ENCODE peak calls at places on chromosome 1, in seven cellular contexts. One of them, this sample, is unnamed.

GRCh38 chr1:203625623-203626189 is 926 bp upstream of the ATP2B4 start:
- DNase-seq in HCT116: no peak
- DNase-seq in GM23338: no peak
- DNase-seq in mucosa of descending colon: peak
- DNase-seq in HFFc6: no peak
- DNase-seq in BE2C: no peak
- DNase-seq in HFF-Myc: no peak
- DNase-seq in this sample: no peak

GRCh38 chr1:63537940-63538339 is 14.6 kb downstream of the EFCAB7 start:
- DNase-seq in HFFc6: no peak
- DNase-seq in HCT116: no peak
- DNase-seq in GM23338: peak
- DNase-seq in BE2C: no peak
- DNase-seq in mucosa of descending colon: no peak
- DNase-seq in HFF-Myc: no peak
- DNase-seq in this sample: no peak

GRCh38 chr1:56798053-56798471 is 21.1 kb downstream of the FYB2 start:
- DNase-seq in HCT116: no peak
- DNase-seq in HFF-Myc: no peak
- DNase-seq in GM23338: peak
- DNase-seq in HFFc6: peak
- DNase-seq in mucosa of descending colon: no peak
- DNase-seq in BE2C: no peak
- DNase-seq in this sample: no peak

GRCh38 chr1:110455151-110455550 is 4.2 kb downstream of the PROK1 start:
- DNase-seq in HFF-Myc: no peak
- DNase-seq in HCT116: no peak
- DNase-seq in GM23338: peak
- DNase-seq in mucosa of descending colon: no peak
- DNase-seq in HFFc6: no peak
- DNase-seq in BE2C: no peak
- DNase-seq in this sample: no peak

GRCh38 chr1:182301467-182302198 is 90.0 kb downstream of the GLUL start:
- DNase-seq in BE2C: no peak
- DNase-seq in HFFc6: peak
- DNase-seq in HCT116: peak
- DNase-seq in HFF-Myc: no peak
- DNase-seq in mucosa of descending colon: peak
- DNase-seq in GM23338: peak
- DNase-seq in this sample: no peak

GRCh38 chr1:205271277-205271676 is 43.5 kb downstream of the TMCC2 start:
- DNase-seq in BE2C: no peak
- DNase-seq in HFF-Myc: no peak
- DNase-seq in HFFc6: no peak
- DNase-seq in GM23338: no peak
- DNase-seq in mucosa of descending colon: no peak
- DNase-seq in HCT116: no peak
- DNase-seq in this sample: no peak

GRCh38 chr1:205243355-205244191 is 15.8 kb downstream of the TMCC2 start:
- DNase-seq in HFFc6: no peak
- DNase-seq in GM23338: no peak
- DNase-seq in BE2C: no peak
- DNase-seq in HCT116: no peak
- DNase-seq in mucosa of descending colon: no peak
- DNase-seq in HFF-Myc: no peak
- DNase-seq in this sample: no peak

GRCh38 chr1:110281363-110282290 is 57.5 kb upstream of the RBM15 start:
- DNase-seq in GM23338: no peak
- DNase-seq in mucosa of descending colon: no peak
- DNase-seq in HCT116: no peak
- DNase-seq in HFF-Myc: no peak
- DNase-seq in HFFc6: peak
- DNase-seq in BE2C: peak
- DNase-seq in this sample: peak

GRCh38 chr1:33612877-33613487 is 140.5 kb downstream of the ZSCAN20 start:
- DNase-seq in HFFc6: peak
- DNase-seq in HCT116: peak
- DNase-seq in HFF-Myc: peak
- DNase-seq in BE2C: peak
- DNase-seq in mucosa of descending colon: peak
- DNase-seq in GM23338: peak
- DNase-seq in this sample: peak

GRCh38 chr1:8858112-8858668 is 20.3 kb downstream of the ENO1 start:
- DNase-seq in HFF-Myc: peak
- DNase-seq in GM23338: no peak
- DNase-seq in HCT116: no peak
- DNase-seq in BE2C: no peak
- DNase-seq in mucosa of descending colon: no peak
- DNase-seq in HFFc6: peak
- DNase-seq in this sample: no peak

GRCh38 chr1:14599173-14599754 is 779 bp downstream of the KAZN start:
- DNase-seq in GM23338: peak
- DNase-seq in HFF-Myc: no peak
- DNase-seq in BE2C: no peak
- DNase-seq in HFFc6: no peak
- DNase-seq in mucosa of descending colon: no peak
- DNase-seq in HCT116: no peak
- DNase-seq in this sample: peak

GRCh38 chr1:36448530-36449051 is 1.7 kb downstream of the OSCP1 start:
- DNase-seq in mucosa of descending colon: no peak
- DNase-seq in GM23338: no peak
- DNase-seq in HFFc6: no peak
- DNase-seq in HFF-Myc: no peak
- DNase-seq in BE2C: no peak
- DNase-seq in HCT116: no peak
- DNase-seq in this sample: no peak

GRCh38 chr1:150555971-150556865 is 7.0 kb downstream of the ADAMTSL4 start:
- DNase-seq in BE2C: no peak
- DNase-seq in GM23338: no peak
- DNase-seq in HFF-Myc: no peak
- DNase-seq in mucosa of descending colon: no peak
- DNase-seq in HCT116: no peak
- DNase-seq in HFFc6: no peak
- DNase-seq in this sample: no peak

GRCh38 chr1:37325010-37325409 is 149.4 kb upstream of the ZC3H12A start:
- DNase-seq in HFF-Myc: no peak
- DNase-seq in GM23338: no peak
- DNase-seq in HCT116: no peak
- DNase-seq in mucosa of descending colon: no peak
- DNase-seq in BE2C: no peak
- DNase-seq in HFFc6: no peak
- DNase-seq in this sample: no peak

GRCh38 chr1:16617101-16617727 is 3.9 kb upstream of the NBPF1 start:
- DNase-seq in HFF-Myc: no peak
- DNase-seq in BE2C: no peak
- DNase-seq in GM23338: peak
- DNase-seq in mucosa of descending colon: peak
- DNase-seq in HCT116: no peak
- DNase-seq in HFFc6: no peak
- DNase-seq in this sample: peak

GRCh38 chr1:171468120-171468790 is 17.1 kb upstream of the PRRC2C start:
- DNase-seq in HCT116: peak
- DNase-seq in BE2C: no peak
- DNase-seq in HFF-Myc: no peak
- DNase-seq in GM23338: no peak
- DNase-seq in HFFc6: peak
- DNase-seq in mucosa of descending colon: no peak
- DNase-seq in this sample: no peak

GRCh38 chr1:49465486-49466185 is 558.1 kb downstream of the AGBL4 start:
- DNase-seq in HFFc6: no peak
- DNase-seq in BE2C: no peak
- DNase-seq in HCT116: no peak
- DNase-seq in HFF-Myc: no peak
- DNase-seq in mucosa of descending colon: no peak
- DNase-seq in GM23338: no peak
- DNase-seq in this sample: no peak

GRCh38 chr1:41721039-41721438 is 197.7 kb downstream of the HIVEP3 start:
- DNase-seq in HFF-Myc: no peak
- DNase-seq in HCT116: no peak
- DNase-seq in HFFc6: no peak
- DNase-seq in mucosa of descending colon: no peak
- DNase-seq in GM23338: no peak
- DNase-seq in BE2C: no peak
- DNase-seq in this sample: no peak

GRCh38 chr1:186212574-186213224 is 162.4 kb downstream of the TPR start:
- DNase-seq in BE2C: peak
- DNase-seq in HCT116: peak
- DNase-seq in mucosa of descending colon: peak
- DNase-seq in HFF-Myc: peak
- DNase-seq in GM23338: peak
- DNase-seq in HFFc6: peak
- DNase-seq in this sample: peak

GRCh38 chr1:62299426-62300200 is 19.6 kb downstream of the KANK4 start:
- DNase-seq in mucosa of descending colon: peak
- DNase-seq in HFFc6: no peak
- DNase-seq in HFF-Myc: no peak
- DNase-seq in BE2C: no peak
- DNase-seq in GM23338: no peak
- DNase-seq in HCT116: no peak
- DNase-seq in this sample: no peak

DNA sequence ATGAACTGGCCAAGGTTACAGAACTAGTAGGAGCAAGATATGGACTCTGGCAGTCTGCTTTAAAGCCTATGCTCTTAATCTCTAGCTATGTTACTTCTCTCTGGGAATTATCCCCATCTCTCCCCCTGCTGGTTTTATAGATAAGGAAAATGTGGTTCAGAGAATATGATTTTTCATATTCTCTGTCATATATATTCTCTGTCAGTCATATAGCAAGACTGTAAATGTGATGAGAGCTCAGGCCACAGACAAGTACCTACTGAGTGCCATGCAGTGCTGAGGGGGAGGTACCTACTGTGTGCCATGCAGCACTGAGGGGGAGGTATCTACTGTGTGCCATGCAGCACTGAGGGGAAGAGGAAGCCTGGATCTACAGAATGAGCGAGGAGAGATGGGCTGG is 220.3 kb upstream of the FGGY start:
- DNase-seq in GM23338: no peak
- DNase-seq in HFF-Myc: no peak
- DNase-seq in HFFc6: no peak
- DNase-seq in mucosa of descending colon: no peak
- DNase-seq in HCT116: no peak
- DNase-seq in BE2C: no peak
- DNase-seq in this sample: no peak
- TF ChIP-seq CTCF in GM23338: no peak
- TF ChIP-seq CTCF in HFF-Myc: no peak
- TF ChIP-seq CTCF in HFFc6: peak
- TF ChIP-seq CTCF in mucosa of descending colon: no peak
- TF ChIP-seq CTCF in HCT116: no peak
- TF ChIP-seq CTCF in BE2C: peak
- TF ChIP-seq CTCF in this sample: no peak

GRCh38 chr1:215677112-215677511 is 110.0 kb downstream of the KCTD3 start:
- DNase-seq in HFF-Myc: no peak
- DNase-seq in HFFc6: no peak
- DNase-seq in HCT116: no peak
- DNase-seq in BE2C: no peak
- DNase-seq in GM23338: peak
- DNase-seq in mucosa of descending colon: no peak
- DNase-seq in this sample: no peak
- TF ChIP-seq CTCF in HFF-Myc: no peak
- TF ChIP-seq CTCF in HFFc6: peak
- TF ChIP-seq CTCF in HCT116: no peak
- TF ChIP-seq CTCF in BE2C: no peak
- TF ChIP-seq CTCF in GM23338: peak
- TF ChIP-seq CTCF in mucosa of descending colon: no peak
- TF ChIP-seq CTCF in this sample: no peak

GRCh38 chr1:39707506-39707905 is 16.3 kb upstream of the HPCAL4 start:
- DNase-seq in HFFc6: no peak
- DNase-seq in HCT116: no peak
- DNase-seq in GM23338: no peak
- DNase-seq in BE2C: no peak
- DNase-seq in HFF-Myc: no peak
- DNase-seq in mucosa of descending colon: no peak
- DNase-seq in this sample: no peak

GRCh38 chr1:39713557-39713956 is 22.3 kb upstream of the HPCAL4 start:
- DNase-seq in HFFc6: no peak
- DNase-seq in HCT116: no peak
- DNase-seq in HFF-Myc: no peak
- DNase-seq in BE2C: no peak
- DNase-seq in GM23338: no peak
- DNase-seq in mucosa of descending colon: no peak
- DNase-seq in this sample: no peak

DNA sequence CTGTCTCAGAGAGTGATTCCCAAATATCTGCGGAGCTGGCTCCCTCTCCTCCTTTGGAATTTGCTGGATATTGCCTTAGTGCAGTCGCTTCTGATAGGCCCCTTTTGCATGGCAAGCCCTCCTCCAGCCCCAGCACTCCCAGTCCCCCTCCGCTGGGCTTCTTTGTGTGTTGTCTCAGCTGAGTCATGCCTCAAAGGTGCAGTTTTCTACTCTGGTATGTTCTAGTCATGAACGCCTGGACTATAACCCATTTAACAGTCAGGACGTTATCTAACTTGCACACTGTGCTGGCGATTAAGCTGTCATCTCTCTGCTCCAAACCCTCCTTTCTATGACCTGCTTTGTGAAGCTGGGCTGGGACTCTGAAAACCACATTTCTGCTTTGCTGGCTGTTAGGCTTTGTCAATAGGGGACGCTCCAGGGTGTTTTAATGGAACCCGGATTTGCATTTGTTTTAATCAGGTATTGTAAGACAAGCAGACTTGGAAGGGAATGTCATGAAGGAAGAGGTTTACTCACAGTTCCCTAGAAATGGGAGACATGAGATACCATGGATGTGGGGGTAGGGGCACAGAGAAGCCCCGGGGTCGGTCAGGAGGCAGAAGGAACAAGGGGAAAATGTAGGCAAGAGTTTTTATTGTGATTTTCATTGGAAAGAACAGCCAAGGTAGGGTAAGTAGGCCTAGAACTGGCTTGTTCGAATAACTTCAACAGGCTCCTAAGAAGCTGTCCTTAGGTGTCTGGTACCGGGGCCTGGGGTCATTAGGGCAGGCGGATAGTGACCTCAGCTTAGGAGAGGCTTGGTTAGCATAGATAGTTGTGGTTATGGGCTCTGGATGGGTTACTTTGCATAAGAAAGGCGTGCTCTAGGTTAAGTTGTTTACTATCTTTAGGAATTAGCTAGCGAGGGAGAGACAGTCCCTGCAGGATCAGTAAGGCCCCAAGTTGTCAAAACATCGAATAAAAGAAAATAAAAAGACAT is 20.4 kb upstream of the HPCAL4 start:
- DNase-seq in HFFc6: no peak
- DNase-seq in HCT116: no peak
- DNase-seq in mucosa of descending colon: no peak
- DNase-seq in GM23338: peak
- DNase-seq in HFF-Myc: no peak
- DNase-seq in BE2C: no peak
- DNase-seq in this sample: no peak
- TF ChIP-seq CTCF in HFFc6: no peak
- TF ChIP-seq CTCF in HCT116: no peak
- TF ChIP-seq CTCF in mucosa of descending colon: no peak
- TF ChIP-seq CTCF in GM23338: peak
- TF ChIP-seq CTCF in HFF-Myc: no peak
- TF ChIP-seq CTCF in BE2C: no peak
- TF ChIP-seq CTCF in this sample: no peak

DNA sequence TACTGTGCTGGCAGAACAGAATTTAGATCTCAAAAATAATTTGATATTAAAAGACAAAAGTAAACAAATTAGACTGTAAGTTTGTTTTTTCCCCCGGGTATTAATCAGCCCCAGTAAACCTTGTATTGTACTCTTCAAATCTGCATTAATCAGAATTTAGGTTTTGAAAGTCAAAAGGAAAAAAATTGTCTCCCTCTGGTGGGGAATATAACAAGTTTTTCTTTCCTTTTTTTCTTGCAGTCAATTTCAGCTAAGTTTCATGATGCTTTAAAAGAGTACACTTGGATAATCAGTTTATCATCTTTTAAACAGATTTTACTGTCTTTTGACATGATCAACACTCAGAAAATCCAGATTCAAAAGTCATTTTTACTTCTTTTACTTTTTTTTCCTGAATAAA is 134.5 kb upstream of the PKN2 start:
- DNase-seq in GM23338: peak
- DNase-seq in mucosa of descending colon: no peak
- DNase-seq in HFFc6: peak
- DNase-seq in HFF-Myc: no peak
- DNase-seq in BE2C: no peak
- DNase-seq in HCT116: peak
- DNase-seq in this sample: no peak
- TF ChIP-seq CTCF in GM23338: no peak
- TF ChIP-seq CTCF in mucosa of descending colon: no peak
- TF ChIP-seq CTCF in HFFc6: peak
- TF ChIP-seq CTCF in HFF-Myc: no peak
- TF ChIP-seq CTCF in BE2C: peak
- TF ChIP-seq CTCF in HCT116: peak
- TF ChIP-seq CTCF in this sample: peak

This sample was measured in nephron progenitor cell.